ENCODE peak calls at places on chromosomes 12 and 14, in five cellular contexts. B, J, Y, M and N are unnamed samples.

GRCh38 chr12:85322715-85323114 is 42.7 kb downstream of the ALX1 start:
- DNase-seq in J (no peak), B (no peak), M (no peak), Y (no peak), N (no peak)

GRCh38 chr12:48852734-48853168 is 788 bp upstream of the DDX23 start:
- DNase-seq in B (no peak), J (no peak), M (no peak), Y (no peak), N (no peak)

GRCh38 chr14:102693006-102693755 is 84.1 kb upstream of the TRAF3 start:
- DNase-seq in Y (no peak), B (no peak), J (peak; percentile 58), M (no peak), N (no peak)

GRCh38 chr14:102590667-102591099 is 1.8 kb upstream of the RCOR1 start:
- DNase-seq in B (no peak), J (no peak), M (peak; percentile 45), Y (no peak), N (peak; percentile 53)

GRCh38 chr12:108337235-108338223 is 1.6 kb downstream of the CMKLR1 start:
- DNase-seq in M (no peak), Y (no peak), B (no peak), J (peak; percentile 61), N (no peak)

GRCh38 chr14:22071001-22071400 is 397.4 kb upstream of the OR4E1 start:
- DNase-seq in M (no peak), J (no peak), B (no peak), Y (peak; percentile 82), N (no peak)

GRCh38 chr14:96584199-96584906 is 82.2 kb downstream of the PAPOLA start:
- DNase-seq in B (peak; percentile 40), Y (no peak), J (peak; percentile 90), M (no peak), N (no peak)

GRCh38 chr14:102218688-102219087 is 79.0 kb downstream of the WDR20 start:
- DNase-seq in Y (no peak), B (no peak), J (no peak), M (no peak), N (no peak)

GRCh38 chr14:71594828-71595227 is 337.4 kb upstream of the RGS6 start:
- DNase-seq in M (no peak), J (no peak), B (no peak), Y (no peak), N (no peak)

GRCh38 chr14:68208726-68209125 is 389.1 kb downstream of the RAD51B start:
- DNase-seq in B (no peak), Y (no peak), J (no peak), M (no peak), N (no peak)

GRCh38 chr12:80655751-80656150 is 51.7 kb upstream of the MYF6 start:
- DNase-seq in B (no peak), Y (no peak), J (no peak), M (no peak), N (no peak)

GRCh38 chr12:114904254-114905003 is 220.5 kb upstream of the TBX3 start:
- DNase-seq in Y (no peak), M (no peak), B (no peak), J (no peak), N (no peak)

GRCh38 chr12:105561981-105562726 is 231.7 kb downstream of the C12orf75 start:
- DNase-seq in J (no peak), Y (no peak), B (peak; percentile 82), M (peak; percentile 33), N (no peak)

GRCh38 chr12:58633479-58633878 is 286.8 kb downstream of the LRIG3 start:
- DNase-seq in M (no peak), Y (no peak), B (no peak), J (no peak), N (no peak)

GRCh38 chr12:101018540-101018939 is 191.5 kb downstream of the SLC5A8 start:
- DNase-seq in M (no peak), Y (no peak), J (no peak), B (no peak), N (no peak)

GRCh38 chr12:95548539-95549391 is 2.5 kb downstream of the USP44 start:
- DNase-seq in M (peak; percentile 48), J (peak; percentile 78), B (peak; percentile 20), Y (no peak), N (no peak)

GRCh38 chr12:48602192-48602989 is 32.5 kb upstream of the LALBA start:
- DNase-seq in Y (no peak), B (peak; percentile 61), J (no peak), M (no peak), N (no peak)

GRCh38 chr12:111413442-111414086 is 7.8 kb downstream of the SH2B3 start:
- DNase-seq in J (peak; percentile 25), Y (no peak), B (no peak), M (no peak), N (peak; percentile 83)

GRCh38 chr12:130031571-130032189 is 127.9 kb upstream of the TMEM132D start:
- DNase-seq in J (peak; percentile 76), B (peak; percentile 55), Y (no peak), M (peak; percentile 56), N (no peak)

GRCh38 chr14:97946291-97946690 is 1149.1 kb downstream of the VRK1 start:
- DNase-seq in J (no peak), Y (no peak), B (peak; percentile 48), M (no peak), N (no peak)

GRCh38 chr12:68794653-68795253 is 13.2 kb upstream of the MDM2 start:
- DNase-seq in Y (no peak), M (no peak), J (no peak), B (no peak), N (no peak)

GRCh38 chr12:52650520-52651081 is 1.4 kb downstream of the KRT2 start:
- DNase-seq in J (no peak), Y (no peak), M (no peak), B (no peak), N (no peak)